ENCODE peak calls at places on chromosomes 5 and 9, in eight cellular contexts. J is HTR-8/SVneo; B is left cardiac atrium; V is stimulated activated CD8-positive, alpha-beta memory T cell treated with anti-CD3 and anti-CD28 coated beads, Interleukin-12 subunit alpha, Interleukin-12 subunit beta, amount 100 ng/mL, for 4 hours; X is H54; I is stimulated activated CD4-positive, alpha-beta T cell treated with anti-CD3 and anti-CD28 coated beads, Interleukin-2, amount 100 ng/mL, for 48 hours; M is lung microvascular endothelial cell; L is progenitor cell of endocrine pancreas. N is an unnamed sample.

GRCh38 chr9:81465468-81466002 is 223.8 kb downstream of the TLE1 start:
- DNase-seq in B (no peak), L (no peak), I (no peak), X (no peak), J (no peak), V (no peak), M (peak; percentile 31), N (no peak)

GRCh38 chr5:89917112-89917511 is 492.4 kb downstream of the CETN3 start:
- DNase-seq in J (no peak), M (no peak), B (no peak), I (no peak), X (no peak), L (no peak), V (no peak), N (no peak)

GRCh38 chr5:143562935-143563334 is 159.4 kb upstream of the NR3C1 start:
- DNase-seq in M (peak; percentile 78), B (peak; percentile 50), J (no peak), X (no peak), V (no peak), L (no peak), I (no peak), N (no peak)

GRCh38 chr9:129185991-129186390 is 7.9 kb upstream of the IER5L start:
- DNase-seq in J (no peak), B (no peak), V (no peak), L (no peak), X (no peak), M (no peak), I (no peak), N (no peak)

GRCh38 chr5:146647656-146648199 is 131.7 kb upstream of the GPR151 start:
- DNase-seq in L (no peak), V (no peak), J (no peak), I (no peak), M (no peak), X (no peak), B (no peak), N (no peak)

GRCh38 chr5:127568166-127568565 is 50.7 kb downstream of the PRRC1 start:
- DNase-seq in J (no peak), L (no peak), V (no peak), M (no peak), I (no peak), B (no peak), X (no peak), N (no peak)

GRCh38 chr9:18274693-18275092 is 199.3 kb upstream of the ADAMTSL1 start:
- DNase-seq in I (no peak), J (no peak), V (no peak), B (no peak), M (peak; percentile 92), X (no peak), L (no peak), N (no peak)

GRCh38 chr5:113017891-113018635 is 41.5 kb downstream of the DCP2 start:
- DNase-seq in B (no peak), I (no peak), X (no peak), V (no peak), L (no peak), M (no peak), J (no peak), N (no peak)

GRCh38 chr9:129138476-129139232 is 27.4 kb downstream of the PTPA start:
- DNase-seq in V (no peak), I (no peak), B (peak; percentile 81), L (no peak), J (no peak), X (peak; percentile 54), M (peak; percentile 96), N (no peak)

GRCh38 chr5:3417376-3417943 is 178.2 kb upstream of the IRX1 start:
- DNase-seq in B (no peak), I (no peak), X (no peak), L (no peak), M (no peak), V (no peak), J (no peak), N (no peak)

GRCh38 chr9:136847065-136847826 is 2.0 kb upstream of the PHPT1 start:
- DNase-seq in X (no peak), V (no peak), M (peak; percentile 75), I (no peak), B (peak; percentile 79), J (peak; percentile 27), L (no peak), N (no peak)

GRCh38 chr5:86880785-86881492 is 263.2 kb downstream of the COX7C start:
- DNase-seq in I (peak; percentile 11), B (peak; percentile 34), V (peak; percentile 1), J (peak; percentile 51), M (peak; percentile 69), L (peak; percentile 23), X (peak; percentile 15), N (no peak)

GRCh38 chr5:153402550-153402949 is 87.9 kb upstream of the GRIA1 start:
- DNase-seq in M (no peak), I (no peak), J (peak; percentile 28), L (no peak), B (no peak), V (no peak), X (no peak), N (no peak)

GRCh38 chr5:151434570-151435237 is 12.7 kb upstream of the SLC36A1 start:
- DNase-seq in M (no peak), V (no peak), X (no peak), J (no peak), B (no peak), I (no peak), L (no peak), N (no peak)